ENCODE peak calls at places on chromosomes 16 and 17, in four cellular contexts. J, F, X and G are unnamed samples.

GRCh38 chr16:47461598-47462266 is 601 bp downstream of the PHKB start:
- DNase-seq in J (peak; percentile 26), F (peak; percentile 68), X (no peak), G (peak; percentile 17)

GRCh38 chr17:15947331-15947730 is 2.4 kb downstream of the ADORA2B start:
- DNase-seq in J (no peak), F (no peak), X (no peak), G (no peak)

GRCh38 chr16:85891033-85891775 is 7.8 kb upstream of the IRF8 start:
- DNase-seq in J (no peak), F (peak; percentile 29), X (no peak), G (no peak)

GRCh38 chr16:12501727-12502457 is 301.8 kb downstream of the CPPED1 start:
- DNase-seq in J (no peak), F (no peak), X (no peak), G (no peak)

GRCh38 chr16:610513-611381 is 20.0 kb upstream of the WFIKKN1 start:
- DNase-seq in J (peak; percentile 71), F (peak; percentile 73), X (no peak), G (peak; percentile 78)

GRCh38 chr16:28592511-28592910 is 4.3 kb downstream of the SULT1A2 start:
- DNase-seq in J (no peak), F (no peak), X (no peak), G (no peak)

GRCh38 chr16:67654069-67654911 is 5.8 kb downstream of the ACD start:
- DNase-seq in J (no peak), F (no peak), X (no peak), G (no peak)

GRCh38 chr17:32349503-32349853 is 479 bp upstream of the ZNF207 start:
- DNase-seq in J (no peak), F (no peak), X (no peak), G (peak; percentile 27)

GRCh38 chr17:78142113-78142861 is 3.9 kb upstream of the C17orf99 start:
- DNase-seq in J (peak; percentile 45), F (peak; percentile 65), X (no peak), G (no peak)

GRCh38 chr17:67605259-67605912 is 112.3 kb upstream of the NOL11 start:
- DNase-seq in J (no peak), F (no peak), X (no peak), G (peak; percentile 77)

GRCh38 chr16:11602321-11602720 is 15.6 kb upstream of the LITAF start:
- DNase-seq in J (no peak), F (no peak), X (no peak), G (no peak)

GRCh38 chr16:66517586-66518263 is 32.2 kb downstream of the TK2 start:
- DNase-seq in J (no peak), F (no peak), X (no peak), G (no peak)
- TF ChIP-seq NFIC in J (no peak), F (no peak), X (no peak), G (no peak)

DNA sequence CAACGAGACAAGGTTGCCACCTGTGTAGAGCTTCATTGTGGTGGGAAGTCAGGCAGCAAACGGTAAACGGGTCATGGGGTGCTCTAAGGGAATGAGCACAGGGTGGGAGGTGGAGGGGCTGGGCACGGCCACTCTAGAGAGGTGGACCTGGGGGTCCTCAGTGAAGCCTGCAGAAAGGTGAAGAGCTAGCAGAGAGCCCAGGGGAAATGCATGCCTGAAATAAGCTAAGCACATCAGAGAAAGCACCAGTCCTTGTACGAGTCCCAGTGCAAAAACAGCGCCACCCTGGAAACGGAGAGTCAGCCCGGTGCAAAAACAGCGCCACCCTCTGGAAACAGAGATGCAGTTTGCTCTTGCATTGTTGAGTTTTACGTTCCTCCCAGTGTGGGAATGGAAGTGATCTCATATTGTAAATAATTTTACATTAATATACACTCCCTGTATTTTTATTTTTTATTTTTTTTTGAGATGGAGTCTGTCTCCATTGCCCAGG is 65.0 kb downstream of the TBC1D16 start:
- DNase-seq in J (no peak), F (peak; percentile 77), X (no peak), G (peak; percentile 33)
- TF ChIP-seq NFIC in J (no peak), F (no peak), X (no peak), G (no peak)

GRCh38 chr17:64527914-64528313 is 21.1 kb downstream of the CEP95 start:
- DNase-seq in J (no peak), F (no peak), X (no peak), G (no peak)
- TF ChIP-seq NFIC in J (no peak), F (no peak), X (no peak), G (no peak)

GRCh38 chr17:34308376-34308775 is 10.9 kb upstream of the CCL8 start:
- DNase-seq in J (no peak), F (no peak), X (no peak), G (no peak)

GRCh38 chr17:34313164-34313563 is 6.1 kb upstream of the CCL8 start:
- DNase-seq in J (no peak), F (no peak), X (no peak), G (no peak)

GRCh38 chr17:34312080-34312479 is 7.2 kb upstream of the CCL8 start:
- DNase-seq in J (no peak), F (no peak), X (no peak), G (no peak)

GRCh38 chr17:34314279-34314678 is 5.0 kb upstream of the CCL8 start:
- DNase-seq in J (no peak), F (no peak), X (no peak), G (no peak)

DNA sequence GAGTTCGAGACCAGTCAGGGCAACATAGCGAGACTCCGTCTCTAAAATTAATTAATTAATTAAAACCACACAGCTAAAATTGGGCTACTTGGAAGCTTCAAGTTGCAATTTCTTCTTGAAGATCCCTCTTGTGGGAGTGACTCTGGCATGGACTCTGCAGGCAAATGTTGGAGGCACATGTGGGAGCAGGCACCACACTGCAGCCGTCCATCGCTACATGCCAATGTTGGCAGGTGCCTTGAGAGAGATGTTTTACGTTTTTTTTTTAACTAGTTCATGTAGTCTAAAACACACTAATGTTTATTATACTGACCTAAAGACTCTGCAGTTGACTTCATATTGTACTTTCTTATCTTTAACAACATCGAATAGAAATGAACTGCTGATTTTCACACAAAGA is 7.9 kb upstream of the CCL8 start:
- DNase-seq in J (no peak), F (no peak), X (no peak), G (no peak)
- TF ChIP-seq NFIC in J (no peak), F (no peak), X (no peak), G (no peak)